ENCODE peak calls at places on chromosomes 3 and 15, in four cellular contexts. One of them, this sample, is unnamed.

GRCh38 chr3:186588619-186589018 is 18.1 kb downstream of the DNAJB11 start:
- DNase-seq in GM19239: no peak
- DNase-seq in activated T-helper 1 cell treated with Interleukin-2 at 50 U/mL for 16 hours: no peak
- DNase-seq in HCT116: no peak
- DNase-seq in this sample: no peak

GRCh38 chr3:20668411-20668810 is 482.4 kb upstream of the SGO1 start:
- DNase-seq in GM19239: no peak
- DNase-seq in activated T-helper 1 cell treated with Interleukin-2 at 50 U/mL for 16 hours: no peak
- DNase-seq in HCT116: no peak
- DNase-seq in this sample: peak

GRCh38 chr3:52299815-52300611 is 12.4 kb downstream of the GLYCTK start:
- DNase-seq in GM19239: no peak
- DNase-seq in activated T-helper 1 cell treated with Interleukin-2 at 50 U/mL for 16 hours: no peak
- DNase-seq in HCT116: no peak
- DNase-seq in this sample: peak

GRCh38 chr15:76345880-76346665 is 9.5 kb downstream of the ISL2 start:
- DNase-seq in GM19239: peak
- DNase-seq in activated T-helper 1 cell treated with Interleukin-2 at 50 U/mL for 16 hours: no peak
- DNase-seq in HCT116: no peak
- DNase-seq in this sample: no peak

GRCh38 chr15:98745179-98745578 is 96.8 kb downstream of the IGF1R start:
- DNase-seq in GM19239: no peak
- DNase-seq in activated T-helper 1 cell treated with Interleukin-2 at 50 U/mL for 16 hours: no peak
- DNase-seq in HCT116: no peak
- DNase-seq in this sample: no peak

GRCh38 chr3:60810876-60811275 is 440.4 kb downstream of the FHIT start:
- DNase-seq in GM19239: no peak
- DNase-seq in activated T-helper 1 cell treated with Interleukin-2 at 50 U/mL for 16 hours: no peak
- DNase-seq in HCT116: no peak
- DNase-seq in this sample: no peak

GRCh38 chr3:114147281-114147680 is 31.6 kb downstream of the DRD3 start:
- DNase-seq in GM19239: no peak
- DNase-seq in activated T-helper 1 cell treated with Interleukin-2 at 50 U/mL for 16 hours: no peak
- DNase-seq in HCT116: no peak
- DNase-seq in this sample: no peak

GRCh38 chr3:50256978-50257890 is 11.7 kb upstream of the SEMA3B start:
- DNase-seq in GM19239: no peak
- DNase-seq in activated T-helper 1 cell treated with Interleukin-2 at 50 U/mL for 16 hours: no peak
- DNase-seq in HCT116: no peak
- DNase-seq in this sample: peak

GRCh38 chr15:82680200-82681102 is 29.2 kb downstream of the AP3B2 start:
- DNase-seq in GM19239: peak
- DNase-seq in activated T-helper 1 cell treated with Interleukin-2 at 50 U/mL for 16 hours: peak
- DNase-seq in HCT116: no peak
- DNase-seq in this sample: no peak

GRCh38 chr3:156396851-156397250 is 158.1 kb downstream of the SSR3 start:
- DNase-seq in GM19239: no peak
- DNase-seq in activated T-helper 1 cell treated with Interleukin-2 at 50 U/mL for 16 hours: no peak
- DNase-seq in HCT116: no peak
- DNase-seq in this sample: no peak